ENCODE peak calls at places on chromosome 6, in nine cellular contexts. One of them, this sample, is unnamed.

GRCh38 chr6:26304213-26305096 is 60.5 kb upstream of the BTN3A2 start:
- DNase-seq in HepG2: no peak
- DNase-seq in adrenal gland: peak; percentile 51
- DNase-seq in OCI-LY7: peak; percentile 76
- DNase-seq in AG10803: peak; percentile 76
- DNase-seq in prostate gland: no peak
- DNase-seq in progenitor cell of endocrine pancreas: no peak
- DNase-seq in AG04449: no peak
- DNase-seq in GM12865: peak; percentile 84
- DNase-seq in this sample: no peak

GRCh38 chr6:125480571-125480970 is 178.8 kb upstream of the HDDC2 start:
- DNase-seq in adrenal gland: no peak
- DNase-seq in GM12865: no peak
- DNase-seq in OCI-LY7: no peak
- DNase-seq in HepG2: no peak
- DNase-seq in prostate gland: no peak
- DNase-seq in AG10803: no peak
- DNase-seq in AG04449: no peak
- DNase-seq in progenitor cell of endocrine pancreas: no peak
- DNase-seq in this sample: no peak

GRCh38 chr6:166253277-166254229 is 54.6 kb downstream of the PRR18 start:
- DNase-seq in adrenal gland: no peak
- DNase-seq in OCI-LY7: no peak
- DNase-seq in progenitor cell of endocrine pancreas: no peak
- DNase-seq in HepG2: no peak
- DNase-seq in prostate gland: no peak
- DNase-seq in AG04449: no peak
- DNase-seq in AG10803: no peak
- DNase-seq in GM12865: peak; percentile 50
- DNase-seq in this sample: peak; percentile 64

GRCh38 chr6:130743175-130743574 is 84.0 kb upstream of the SMLR1 start:
- DNase-seq in OCI-LY7: no peak
- DNase-seq in HepG2: peak; percentile 15
- DNase-seq in AG10803: no peak
- DNase-seq in GM12865: no peak
- DNase-seq in adrenal gland: no peak
- DNase-seq in AG04449: no peak
- DNase-seq in progenitor cell of endocrine pancreas: no peak
- DNase-seq in prostate gland: no peak
- DNase-seq in this sample: no peak

GRCh38 chr6:45052325-45052724 is 275.8 kb upstream of the RUNX2 start:
- DNase-seq in prostate gland: no peak
- DNase-seq in GM12865: no peak
- DNase-seq in adrenal gland: no peak
- DNase-seq in HepG2: no peak
- DNase-seq in progenitor cell of endocrine pancreas: no peak
- DNase-seq in AG04449: no peak
- DNase-seq in AG10803: no peak
- DNase-seq in OCI-LY7: no peak
- DNase-seq in this sample: no peak

GRCh38 chr6:57087916-57088315 is 2.1 kb upstream of the ZNF451 start:
- DNase-seq in progenitor cell of endocrine pancreas: no peak
- DNase-seq in OCI-LY7: no peak
- DNase-seq in prostate gland: no peak
- DNase-seq in AG04449: no peak
- DNase-seq in AG10803: no peak
- DNase-seq in HepG2: no peak
- DNase-seq in adrenal gland: no peak
- DNase-seq in GM12865: no peak
- DNase-seq in this sample: no peak

GRCh38 chr6:150683320-150683719 is 83.6 kb downstream of the PLEKHG1 start:
- DNase-seq in AG10803: no peak
- DNase-seq in progenitor cell of endocrine pancreas: no peak
- DNase-seq in prostate gland: no peak
- DNase-seq in OCI-LY7: no peak
- DNase-seq in GM12865: peak; percentile 14
- DNase-seq in AG04449: no peak
- DNase-seq in adrenal gland: peak; percentile 30
- DNase-seq in HepG2: no peak
- DNase-seq in this sample: no peak

GRCh38 chr6:20630136-20630535 is 95.9 kb downstream of the CDKAL1 start:
- DNase-seq in AG04449: no peak
- DNase-seq in prostate gland: no peak
- DNase-seq in adrenal gland: no peak
- DNase-seq in GM12865: no peak
- DNase-seq in progenitor cell of endocrine pancreas: no peak
- DNase-seq in OCI-LY7: no peak
- DNase-seq in HepG2: no peak
- DNase-seq in AG10803: no peak
- DNase-seq in this sample: no peak

GRCh38 chr6:24910850-24911712 is 24.7 kb downstream of the RIPOR2 start:
- DNase-seq in OCI-LY7: peak; percentile 62
- DNase-seq in GM12865: peak; percentile 49
- DNase-seq in HepG2: no peak
- DNase-seq in AG10803: peak; percentile 53
- DNase-seq in progenitor cell of endocrine pancreas: peak; percentile 38
- DNase-seq in prostate gland: peak; percentile 63
- DNase-seq in AG04449: no peak
- DNase-seq in adrenal gland: peak; percentile 53
- DNase-seq in this sample: peak; percentile 59

GRCh38 chr6:158303210-158303731 is 9.0 kb upstream of the TULP4 start:
- DNase-seq in prostate gland: peak; percentile 12
- DNase-seq in adrenal gland: no peak
- DNase-seq in GM12865: no peak
- DNase-seq in OCI-LY7: no peak
- DNase-seq in AG10803: no peak
- DNase-seq in progenitor cell of endocrine pancreas: no peak
- DNase-seq in AG04449: no peak
- DNase-seq in HepG2: peak; percentile 84
- DNase-seq in this sample: no peak

DNA sequence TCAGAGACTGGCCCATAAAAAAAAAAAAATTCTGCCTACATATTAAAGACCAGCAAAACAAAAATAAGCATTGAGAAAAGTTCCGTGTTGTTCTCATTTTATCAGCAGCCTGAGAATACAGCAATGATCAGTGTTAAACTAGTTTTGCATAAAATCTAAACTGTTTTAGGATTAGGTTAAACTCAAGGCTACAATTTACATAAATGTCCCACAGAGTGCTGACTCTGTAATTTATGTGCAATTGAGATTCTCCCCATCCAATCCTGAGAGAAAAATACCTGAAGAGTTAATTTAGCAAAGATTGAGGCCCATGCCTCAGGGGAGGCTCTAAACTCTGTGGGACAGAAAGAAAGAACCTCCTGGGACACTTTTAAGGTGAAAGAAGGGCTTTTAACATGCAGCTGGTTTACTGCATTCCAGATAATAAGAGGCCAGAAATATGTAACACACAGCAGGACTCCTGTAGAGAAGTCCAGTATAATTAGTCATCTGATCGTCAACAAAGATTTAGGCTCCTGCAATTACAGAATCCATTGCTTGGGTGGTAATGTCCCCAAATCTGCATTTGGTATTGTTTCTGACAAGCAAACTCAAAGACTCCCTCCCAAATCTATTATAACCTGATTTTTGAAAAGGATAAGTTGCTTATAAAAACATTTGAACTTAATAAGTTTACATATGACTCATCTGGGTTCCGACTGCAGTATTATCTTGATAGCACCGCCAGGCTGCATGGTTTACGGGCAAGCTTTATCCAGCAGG is 397.1 kb upstream of the ARID1B start:
- DNase-seq in GM12865: no peak
- DNase-seq in HepG2: no peak
- DNase-seq in OCI-LY7: no peak
- DNase-seq in adrenal gland: peak; percentile 16
- DNase-seq in prostate gland: peak; percentile 32
- DNase-seq in AG04449: no peak
- DNase-seq in AG10803: peak; percentile 12
- DNase-seq in progenitor cell of endocrine pancreas: no peak
- DNase-seq in this sample: no peak
- TF ChIP-seq CTCF in GM12865: no peak
- TF ChIP-seq CTCF in HepG2: no peak
- TF ChIP-seq CTCF in OCI-LY7: no peak
- TF ChIP-seq CTCF in adrenal gland: no peak
- TF ChIP-seq CTCF in prostate gland: peak; percentile 39
- TF ChIP-seq CTCF in AG04449: no peak
- TF ChIP-seq CTCF in AG10803: no peak
- TF ChIP-seq CTCF in progenitor cell of endocrine pancreas: no peak
- TF ChIP-seq CTCF in this sample: no peak

GRCh38 chr6:40586369-40586768 is 795 bp downstream of the LRFN2 start:
- DNase-seq in GM12865: no peak
- DNase-seq in AG04449: no peak
- DNase-seq in prostate gland: no peak
- DNase-seq in adrenal gland: no peak
- DNase-seq in HepG2: no peak
- DNase-seq in OCI-LY7: no peak
- DNase-seq in progenitor cell of endocrine pancreas: no peak
- DNase-seq in AG10803: no peak
- DNase-seq in this sample: no peak

GRCh38 chr6:40588480-40588879 is 1.3 kb upstream of the LRFN2 start:
- DNase-seq in adrenal gland: no peak
- DNase-seq in AG10803: no peak
- DNase-seq in AG04449: no peak
- DNase-seq in GM12865: no peak
- DNase-seq in HepG2: no peak
- DNase-seq in OCI-LY7: no peak
- DNase-seq in prostate gland: no peak
- DNase-seq in progenitor cell of endocrine pancreas: no peak
- DNase-seq in this sample: no peak

GRCh38 chr6:40587240-40588069 is at the start of gene LRFN2:
- DNase-seq in OCI-LY7: no peak
- DNase-seq in prostate gland: peak; percentile 50
- DNase-seq in GM12865: peak; percentile 68
- DNase-seq in AG10803: peak; percentile 64
- DNase-seq in HepG2: peak; percentile 31
- DNase-seq in progenitor cell of endocrine pancreas: peak; percentile 84
- DNase-seq in AG04449: no peak
- DNase-seq in adrenal gland: peak; percentile 77
- DNase-seq in this sample: peak; percentile 85

GRCh38 chr6:40586800-40587201 is 363 bp downstream of the LRFN2 start:
- DNase-seq in AG10803: no peak
- DNase-seq in AG04449: no peak
- DNase-seq in OCI-LY7: no peak
- DNase-seq in HepG2: no peak
- DNase-seq in progenitor cell of endocrine pancreas: no peak
- DNase-seq in prostate gland: no peak
- DNase-seq in GM12865: no peak
- DNase-seq in adrenal gland: no peak
- DNase-seq in this sample: no peak

GRCh38 chr6:40588070-40588384 is 863 bp upstream of the LRFN2 start:
- DNase-seq in prostate gland: no peak
- DNase-seq in AG10803: no peak
- DNase-seq in adrenal gland: no peak
- DNase-seq in OCI-LY7: no peak
- DNase-seq in AG04449: no peak
- DNase-seq in GM12865: no peak
- DNase-seq in HepG2: no peak
- DNase-seq in progenitor cell of endocrine pancreas: no peak
- DNase-seq in this sample: no peak
- TF ChIP-seq CTCF in prostate gland: peak; percentile 2
- TF ChIP-seq CTCF in AG10803: no peak
- TF ChIP-seq CTCF in adrenal gland: no peak
- TF ChIP-seq CTCF in OCI-LY7: no peak
- TF ChIP-seq CTCF in AG04449: no peak
- TF ChIP-seq CTCF in GM12865: no peak
- TF ChIP-seq CTCF in HepG2: no peak
- TF ChIP-seq CTCF in progenitor cell of endocrine pancreas: no peak
- TF ChIP-seq CTCF in this sample: no peak

DNA sequence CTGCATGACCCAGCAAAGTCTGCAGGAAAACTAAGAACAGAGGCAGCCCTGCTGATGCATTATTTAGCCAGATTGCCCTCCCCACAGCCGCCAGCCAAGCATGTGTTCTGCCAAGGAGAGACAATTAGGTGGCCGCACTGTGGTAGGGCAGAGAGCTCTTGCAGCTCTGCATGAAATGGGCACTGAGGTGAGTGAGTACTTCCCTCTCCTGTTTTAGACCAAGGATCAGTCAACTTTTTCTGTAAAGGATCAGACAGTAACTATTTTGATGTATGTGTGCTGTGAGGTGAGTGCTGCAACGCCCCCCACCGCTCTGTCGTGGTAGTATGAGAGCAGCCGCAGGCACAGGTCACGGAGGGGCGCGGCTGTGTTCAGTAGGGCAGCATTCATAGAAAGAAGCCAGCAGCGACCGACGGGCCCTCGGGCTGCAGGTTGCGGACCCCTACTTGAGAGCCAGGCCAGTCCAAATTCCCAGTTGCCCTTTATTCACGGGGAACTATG is 23.8 kb upstream of the FAM50B start:
- DNase-seq in HepG2: peak; percentile 77
- DNase-seq in AG10803: peak; percentile 56
- DNase-seq in GM12865: no peak
- DNase-seq in adrenal gland: no peak
- DNase-seq in prostate gland: peak; percentile 65
- DNase-seq in progenitor cell of endocrine pancreas: no peak
- DNase-seq in AG04449: no peak
- DNase-seq in OCI-LY7: no peak
- DNase-seq in this sample: no peak
- TF ChIP-seq CTCF in HepG2: peak; percentile 96
- TF ChIP-seq CTCF in AG10803: peak; percentile 53
- TF ChIP-seq CTCF in GM12865: no peak
- TF ChIP-seq CTCF in adrenal gland: no peak
- TF ChIP-seq CTCF in prostate gland: peak; percentile 44
- TF ChIP-seq CTCF in progenitor cell of endocrine pancreas: peak; percentile 10
- TF ChIP-seq CTCF in AG04449: peak; percentile 20
- TF ChIP-seq CTCF in OCI-LY7: no peak
- TF ChIP-seq CTCF in this sample: no peak

GRCh38 chr6:137261393-137262154 is 42.4 kb upstream of the IFNGR1 start:
- DNase-seq in adrenal gland: no peak
- DNase-seq in progenitor cell of endocrine pancreas: no peak
- DNase-seq in prostate gland: peak; percentile 15
- DNase-seq in OCI-LY7: peak; percentile 7
- DNase-seq in HepG2: peak; percentile 82
- DNase-seq in AG10803: peak; percentile 36
- DNase-seq in AG04449: no peak
- DNase-seq in GM12865: peak; percentile 64
- DNase-seq in this sample: peak; percentile 38

GRCh38 chr6:137260205-137260604 is 41.0 kb upstream of the IFNGR1 start:
- DNase-seq in adrenal gland: no peak
- DNase-seq in prostate gland: no peak
- DNase-seq in AG04449: no peak
- DNase-seq in progenitor cell of endocrine pancreas: no peak
- DNase-seq in AG10803: no peak
- DNase-seq in OCI-LY7: no peak
- DNase-seq in HepG2: no peak
- DNase-seq in GM12865: no peak
- DNase-seq in this sample: no peak

GRCh38 chr6:137258170-137258569 is 39.0 kb upstream of the IFNGR1 start:
- DNase-seq in OCI-LY7: no peak
- DNase-seq in AG10803: peak; percentile 31
- DNase-seq in AG04449: no peak
- DNase-seq in prostate gland: no peak
- DNase-seq in adrenal gland: no peak
- DNase-seq in HepG2: no peak
- DNase-seq in GM12865: peak; percentile 40
- DNase-seq in progenitor cell of endocrine pancreas: no peak
- DNase-seq in this sample: peak; percentile 34

GRCh38 chr6:137256350-137257128 is 37.4 kb upstream of the IFNGR1 start:
- DNase-seq in OCI-LY7: no peak
- DNase-seq in prostate gland: no peak
- DNase-seq in progenitor cell of endocrine pancreas: no peak
- DNase-seq in GM12865: no peak
- DNase-seq in HepG2: peak; percentile 55
- DNase-seq in AG04449: no peak
- DNase-seq in AG10803: no peak
- DNase-seq in adrenal gland: no peak
- DNase-seq in this sample: no peak

GRCh38 chr6:137259349-137259748 is 40.2 kb upstream of the IFNGR1 start:
- DNase-seq in progenitor cell of endocrine pancreas: no peak
- DNase-seq in prostate gland: no peak
- DNase-seq in HepG2: peak; percentile 24
- DNase-seq in AG04449: no peak
- DNase-seq in OCI-LY7: no peak
- DNase-seq in adrenal gland: no peak
- DNase-seq in GM12865: no peak
- DNase-seq in AG10803: no peak
- DNase-seq in this sample: no peak
- TF ChIP-seq CTCF in progenitor cell of endocrine pancreas: no peak
- TF ChIP-seq CTCF in prostate gland: no peak
- TF ChIP-seq CTCF in HepG2: no peak
- TF ChIP-seq CTCF in AG04449: no peak
- TF ChIP-seq CTCF in OCI-LY7: no peak
- TF ChIP-seq CTCF in adrenal gland: no peak
- TF ChIP-seq CTCF in GM12865: no peak
- TF ChIP-seq CTCF in AG10803: no peak
- TF ChIP-seq CTCF in this sample: no peak

This sample was measured in GM13976.